ENCODE peak calls at places on chromosome 12, in ten cellular contexts. H, K, U, J, L, T, N, D, C and A are unnamed samples.

GRCh38 chr12:110449799-110450497 is at the start of gene ARPC3:
- DNase-seq in H (peak), K (peak), U (peak), J (peak), L (peak), T (peak), N (peak), D (peak), C (peak), A (peak)

GRCh38 chr12:80553316-80553715 is 109.3 kb downstream of the PTPRQ start:
- DNase-seq in H (no peak), K (no peak), U (no peak), J (no peak), L (no peak), T (no peak), N (peak), D (no peak), C (peak), A (no peak)

GRCh38 chr12:96719671-96720362 is 187.2 kb upstream of the NEDD1 start:
- DNase-seq in H (no peak), K (no peak), U (no peak), J (no peak), L (no peak), T (peak), N (peak), D (no peak), C (peak), A (peak)

GRCh38 chr12:71139153-71139735 is 18.6 kb downstream of the TSPAN8 start:
- DNase-seq in H (no peak), K (no peak), U (no peak), J (no peak), L (no peak), T (no peak), N (no peak), D (no peak), C (no peak), A (no peak)

GRCh38 chr12:96529912-96530311 is 40.5 kb downstream of the CFAP54 start:
- DNase-seq in H (no peak), K (no peak), U (no peak), J (no peak), L (no peak), T (no peak), N (no peak), D (no peak), C (no peak), A (no peak)

GRCh38 chr12:41223600-41223999 is 35.5 kb downstream of the PDZRN4 start:
- DNase-seq in H (no peak), K (no peak), U (no peak), J (no peak), L (no peak), T (no peak), N (no peak), D (no peak), C (no peak), A (no peak)

GRCh38 chr12:43063642-43064041 is 474.1 kb upstream of the PRICKLE1 start:
- DNase-seq in H (no peak), K (no peak), U (no peak), J (no peak), L (no peak), T (no peak), N (no peak), D (no peak), C (peak), A (no peak)

GRCh38 chr12:120368789-120369475 is at the start of gene MSI1:
- DNase-seq in H (no peak), K (no peak), U (no peak), J (peak), L (no peak), T (no peak), N (no peak), D (no peak), C (no peak), A (no peak)

GRCh38 chr12:97924122-97924521 is 461.5 kb downstream of the RMST start:
- DNase-seq in H (no peak), K (no peak), U (no peak), J (no peak), L (no peak), T (no peak), N (no peak), D (no peak), C (no peak), A (no peak)

GRCh38 chr12:30700216-30700900 is 4.7 kb upstream of the IPO8 start:
- DNase-seq in H (no peak), K (no peak), U (no peak), J (no peak), L (no peak), T (no peak), N (no peak), D (no peak), C (no peak), A (no peak)

GRCh38 chr12:107057071-107057834 is 36.1 kb downstream of the CRY1 start:
- DNase-seq in H (no peak), K (no peak), U (no peak), J (no peak), L (no peak), T (no peak), N (no peak), D (no peak), C (no peak), A (no peak)

GRCh38 chr12:7995266-7995963 is 37.1 kb upstream of the FOXJ2 start:
- DNase-seq in H (peak), K (peak), U (peak), J (peak), L (peak), T (peak), N (peak), D (peak), C (peak), A (peak)

GRCh38 chr12:2944401-2945047 is 14.7 kb upstream of the TEAD4 start:
- DNase-seq in H (peak), K (no peak), U (no peak), J (peak), L (peak), T (peak), N (peak), D (peak), C (no peak), A (peak)

GRCh38 chr12:14239350-14239934 is 126.0 kb upstream of the ATF7IP start:
- DNase-seq in H (no peak), K (no peak), U (no peak), J (peak), L (no peak), T (peak), N (no peak), D (no peak), C (no peak), A (peak)

GRCh38 chr12:71607494-71608330 is 55.9 kb downstream of the ZFC3H1 start:
- DNase-seq in H (no peak), K (no peak), U (no peak), J (no peak), L (no peak), T (no peak), N (no peak), D (no peak), C (no peak), A (no peak)

DNA sequence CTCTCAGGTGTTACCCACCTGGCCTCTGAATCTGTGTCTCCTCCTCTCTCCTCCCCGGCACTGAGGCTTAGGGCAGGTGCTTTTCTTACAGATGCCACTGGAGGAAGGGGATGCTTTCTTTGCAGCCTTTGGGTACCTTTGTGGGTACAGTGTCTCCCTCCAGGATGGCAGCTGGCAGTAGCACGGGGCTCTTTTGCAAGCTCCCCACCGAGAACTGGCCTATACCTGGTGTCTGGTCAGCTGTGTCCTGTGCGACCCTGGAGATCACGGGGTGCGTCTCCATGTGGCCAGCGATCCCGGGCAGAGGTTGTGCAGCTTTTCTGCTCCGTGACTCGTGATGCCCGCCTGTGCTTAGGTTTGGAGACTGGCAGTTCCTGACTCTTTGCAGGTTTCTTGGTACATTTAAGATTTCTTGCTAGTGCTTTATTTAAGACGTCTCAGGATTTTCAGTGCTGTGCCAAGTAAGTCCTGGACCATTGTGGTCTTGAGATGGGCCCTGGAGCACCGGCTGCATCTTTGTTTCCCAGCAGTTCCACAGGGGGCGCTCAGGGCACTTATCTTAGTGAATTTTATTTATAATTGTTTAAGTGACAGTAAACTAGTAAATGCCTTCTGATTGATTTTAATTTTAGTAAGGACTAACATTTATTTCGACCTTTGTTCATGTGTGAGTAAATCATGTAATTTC is 68.9 kb downstream of the DDX51 start:
- DNase-seq in H (no peak), K (no peak), U (no peak), J (no peak), L (no peak), T (no peak), N (no peak), D (no peak), C (no peak), A (no peak)
- TF ChIP-seq CTCF in H (no peak), K (no peak), U (no peak), J (peak), L (no peak), T (no peak), N (no peak), D (no peak), C (no peak), A (no peak)

DNA sequence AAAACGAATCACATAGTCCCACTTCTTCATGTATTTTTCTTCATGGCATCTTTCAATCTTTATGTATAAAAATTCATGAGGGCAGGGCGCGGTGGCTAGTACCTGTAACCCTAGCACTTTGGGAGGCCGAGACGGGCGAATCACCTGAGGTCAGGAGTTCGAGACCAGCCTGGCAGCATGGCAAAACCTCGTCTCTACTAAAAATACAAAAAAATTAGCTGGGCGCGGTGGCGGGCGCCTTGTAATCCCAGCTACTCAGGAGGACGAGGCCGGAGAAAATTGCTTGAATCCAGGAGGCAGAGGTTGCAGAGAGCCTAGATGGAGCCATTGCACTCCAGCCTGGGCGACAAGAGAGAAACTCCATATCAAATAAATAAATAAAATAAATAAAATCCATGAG is 2.5 kb upstream of the GABARAPL1 start:
- DNase-seq in H (no peak), K (no peak), U (no peak), J (no peak), L (no peak), T (no peak), N (no peak), D (no peak), C (no peak), A (no peak)
- TF ChIP-seq CTCF in H (no peak), K (no peak), U (no peak), J (no peak), L (no peak), T (no peak), N (no peak), D (no peak), C (no peak), A (no peak)

DNA sequence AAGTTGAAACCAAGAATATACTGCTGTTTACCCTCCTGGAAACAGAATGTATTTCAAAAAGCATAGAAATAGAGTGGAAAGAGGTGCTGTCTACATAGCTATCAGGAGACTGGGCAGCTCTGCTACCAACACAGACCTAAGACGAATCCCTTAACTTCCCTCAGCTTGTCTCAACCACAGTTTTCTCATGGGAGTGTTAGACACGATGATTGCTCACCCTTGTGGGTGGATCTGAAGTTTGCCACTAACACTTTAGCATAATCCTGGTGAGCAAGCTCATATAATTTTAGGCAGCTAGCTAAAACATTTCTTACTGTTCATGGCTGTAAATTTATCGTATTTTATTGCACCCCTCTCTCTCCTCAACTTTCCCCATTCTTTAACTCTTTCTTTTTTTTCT is 38.5 kb downstream of the C12orf75 start:
- DNase-seq in H (no peak), K (no peak), U (no peak), J (no peak), L (no peak), T (no peak), N (peak), D (no peak), C (peak), A (no peak)
- TF ChIP-seq CTCF in H (no peak), K (no peak), U (peak), J (no peak), L (no peak), T (no peak), N (no peak), D (no peak), C (peak), A (no peak)

GRCh38 chr12:76055393-76055792 is 23.8 kb upstream of the PHLDA1 start:
- DNase-seq in H (no peak), K (no peak), U (no peak), J (no peak), L (no peak), T (no peak), N (no peak), D (no peak), C (no peak), A (no peak)
- TF ChIP-seq CTCF in H (no peak), K (no peak), U (no peak), J (no peak), L (no peak), T (no peak), N (no peak), D (no peak), C (no peak), A (no peak)

DNA sequence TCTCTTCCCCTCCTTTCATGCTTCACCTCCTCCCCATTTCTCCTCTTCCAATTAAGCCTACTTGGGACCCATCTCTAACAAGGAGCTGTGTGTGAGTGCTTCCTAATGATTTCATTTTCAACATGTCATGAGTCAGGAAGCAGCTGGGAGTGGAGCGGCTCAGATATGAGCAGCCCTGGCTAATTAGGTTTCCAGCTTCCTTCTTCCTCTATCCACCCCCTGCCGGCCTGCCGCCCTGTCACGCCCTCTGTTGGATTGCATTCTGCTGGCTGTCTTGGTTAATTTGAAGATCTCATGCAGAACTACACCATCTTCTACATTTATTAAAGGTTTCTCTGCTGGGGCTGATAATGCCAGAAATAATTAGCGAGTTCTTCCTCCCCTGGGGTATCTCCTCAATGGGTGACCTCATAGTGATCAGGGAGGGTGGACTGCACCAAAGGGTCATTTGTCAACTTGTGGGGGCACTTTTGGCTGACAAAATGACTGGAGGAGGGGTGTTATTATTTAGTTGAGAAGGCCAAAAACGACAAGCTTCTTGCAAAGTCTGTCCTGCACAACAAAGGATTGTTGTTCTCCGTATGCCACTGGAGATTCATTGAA is 300.9 kb upstream of the SRRM4 start:
- DNase-seq in H (no peak), K (no peak), U (no peak), J (no peak), L (no peak), T (no peak), N (no peak), D (no peak), C (no peak), A (no peak)
- TF ChIP-seq CTCF in H (no peak), K (no peak), U (no peak), J (no peak), L (no peak), T (no peak), N (no peak), D (no peak), C (no peak), A (no peak)

GRCh38 chr12:124577986-124578385 is 10.6 kb upstream of the NCOR2 start:
- DNase-seq in H (no peak), K (no peak), U (no peak), J (no peak), L (no peak), T (no peak), N (peak), D (no peak), C (no peak), A (no peak)

GRCh38 chr12:124579921-124580517 is 12.6 kb upstream of the NCOR2 start:
- DNase-seq in H (no peak), K (no peak), U (no peak), J (no peak), L (no peak), T (no peak), N (no peak), D (no peak), C (no peak), A (no peak)

GRCh38 chr12:124578854-124579253 is 11.4 kb upstream of the NCOR2 start:
- DNase-seq in H (no peak), K (no peak), U (no peak), J (no peak), L (no peak), T (no peak), N (no peak), D (no peak), C (no peak), A (no peak)

GRCh38 chr12:124577374-124577773 is 10.0 kb upstream of the NCOR2 start:
- DNase-seq in H (no peak), K (no peak), U (no peak), J (no peak), L (no peak), T (no peak), N (no peak), D (no peak), C (no peak), A (no peak)

DNA sequence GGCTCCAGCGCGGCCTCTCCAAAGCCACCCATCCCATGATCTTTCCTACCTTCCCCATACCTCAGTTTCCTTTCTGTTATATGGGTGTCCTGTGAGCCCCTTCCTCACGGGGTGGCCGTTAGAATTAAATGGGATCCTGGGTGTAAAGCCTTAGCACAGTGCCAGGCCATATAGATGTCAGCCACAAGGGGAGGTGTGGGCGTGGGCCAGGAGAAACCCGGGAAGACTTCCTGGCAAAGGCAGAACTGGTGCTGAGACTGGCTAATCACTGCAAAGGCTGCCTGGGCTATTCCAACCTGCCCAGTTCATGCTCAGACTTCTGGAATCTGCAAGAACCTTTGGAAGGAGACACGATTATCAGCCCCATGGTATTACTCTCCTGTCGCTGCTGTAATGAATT is 11.0 kb upstream of the NCOR2 start:
- DNase-seq in H (peak), K (no peak), U (no peak), J (no peak), L (no peak), T (no peak), N (peak), D (no peak), C (no peak), A (no peak)
- TF ChIP-seq CTCF in H (no peak), K (no peak), U (no peak), J (no peak), L (no peak), T (no peak), N (peak), D (no peak), C (no peak), A (no peak)

GRCh38 chr12:131452444-131452860 is 258.4 kb upstream of the SFSWAP start:
- DNase-seq in H (no peak), K (no peak), U (no peak), J (peak), L (peak), T (peak), N (peak), D (peak), C (no peak), A (peak)
- TF ChIP-seq CTCF in H (peak), K (no peak), U (no peak), J (no peak), L (no peak), T (peak), N (peak), D (no peak), C (no peak), A (peak)